ENCODE peak calls at places on chromosome 3, in ten cellular contexts. C, F, B, I, A, L, U, E, M and T are unnamed samples.

GRCh38 chr3:122514123-122515019 is at the start of gene KPNA1:
- DNase-seq in F (peak; percentile 98), E (peak; percentile 96), A (peak; percentile 97), C (peak; percentile 90), M (peak; percentile 90), U (peak; percentile 88), I (peak; percentile 96), L (peak; percentile 81), B (peak; percentile 77), T (peak; percentile 87)

GRCh38 chr3:124607163-124607562 is 123.1 kb upstream of the UMPS start:
- DNase-seq in F (no peak), A (peak; percentile 38), I (no peak), U (no peak), L (no peak), B (no peak), E (no peak), M (no peak), C (no peak), T (no peak)

GRCh38 chr3:145776782-145777408 is 384.1 kb downstream of the PLOD2 start:
- DNase-seq in F (peak; percentile 68), B (no peak), M (peak; percentile 4), L (peak; percentile 42), C (peak; percentile 68), U (no peak), I (peak; percentile 84), E (no peak), A (peak; percentile 60), T (peak; percentile 60)

GRCh38 chr3:10845839-10846656 is 30.0 kb downstream of the SLC6A11 start:
- DNase-seq in A (no peak), I (no peak), C (no peak), E (no peak), B (no peak), L (no peak), F (no peak), U (no peak), M (no peak), T (no peak)

GRCh38 chr3:129838086-129838485 is 55.4 kb downstream of the TMCC1 start:
- DNase-seq in A (no peak), F (no peak), M (no peak), I (no peak), E (no peak), L (no peak), C (no peak), B (no peak), U (no peak), T (no peak)

GRCh38 chr3:157280786-157281185 is 120.8 kb upstream of the CCNL1 start:
- DNase-seq in I (no peak), B (no peak), U (no peak), L (no peak), A (no peak), C (no peak), M (no peak), E (no peak), F (no peak), T (no peak)

GRCh38 chr3:114741066-114741465 is 406.0 kb downstream of the ZBTB20 start:
- DNase-seq in C (no peak), B (no peak), I (no peak), E (no peak), A (peak; percentile 39), U (no peak), F (no peak), L (no peak), M (peak; percentile 26), T (no peak)

GRCh38 chr3:16174976-16175901 is 759 bp downstream of the GALNT15 start:
- DNase-seq in L (no peak), B (no peak), A (no peak), I (no peak), E (no peak), F (no peak), M (no peak), C (no peak), U (no peak), T (no peak)

GRCh38 chr3:39707314-39707909 is 102.0 kb upstream of the MYRIP start:
- DNase-seq in F (peak; percentile 58), A (peak; percentile 48), U (no peak), E (peak; percentile 27), I (peak; percentile 65), M (peak; percentile 48), C (peak; percentile 39), L (no peak), B (no peak), T (no peak)